ENCODE peak calls at places on chromosome 4, in five cellular contexts. One of them, this sample, is unnamed.
A peak's percentile ranks its signal among the peaks of the same experiment; 100 is the strongest.

GRCh38 chr4:42296196-42296595 is 101.1 kb upstream of the SHISA3 start:
- DNase-seq in mucosa of descending colon: no peak
- DNase-seq in BE2C: no peak
- DNase-seq in AG09319: no peak
- DNase-seq in epithelial cell of esophagus: no peak
- DNase-seq in this sample: no peak

GRCh38 chr4:145609494-145610427 is 9.4 kb upstream of the MMAA start:
- DNase-seq in BE2C: peak; percentile 58
- DNase-seq in epithelial cell of esophagus: peak; percentile 81
- DNase-seq in AG09319: peak; percentile 34
- DNase-seq in mucosa of descending colon: peak; percentile 89
- DNase-seq in this sample: peak; percentile 61

GRCh38 chr4:157043131-157043530 is 32.8 kb upstream of the GLRB start:
- DNase-seq in epithelial cell of esophagus: peak; percentile 41
- DNase-seq in mucosa of descending colon: no peak
- DNase-seq in AG09319: no peak
- DNase-seq in BE2C: no peak
- DNase-seq in this sample: peak; percentile 16

GRCh38 chr4:183349673-183350072 is 27.4 kb upstream of the CLDN24 start:
- DNase-seq in BE2C: no peak
- DNase-seq in mucosa of descending colon: no peak
- DNase-seq in AG09319: peak; percentile 81
- DNase-seq in epithelial cell of esophagus: peak; percentile 90
- DNase-seq in this sample: peak; percentile 94

GRCh38 chr4:165199286-165199685 is 8.1 kb upstream of the KLHL2 start:
- DNase-seq in AG09319: no peak
- DNase-seq in BE2C: no peak
- DNase-seq in mucosa of descending colon: no peak
- DNase-seq in epithelial cell of esophagus: peak; percentile 29
- DNase-seq in this sample: no peak

GRCh38 chr4:7398104-7398423 is 36.7 kb downstream of the PSAPL1 start:
- DNase-seq in mucosa of descending colon: peak; percentile 16
- DNase-seq in BE2C: peak; percentile 91
- DNase-seq in AG09319: no peak
- DNase-seq in epithelial cell of esophagus: peak; percentile 1
- DNase-seq in this sample: peak; percentile 44

GRCh38 chr4:67332627-67333026 is 212.7 kb downstream of the CENPC start:
- DNase-seq in mucosa of descending colon: no peak
- DNase-seq in epithelial cell of esophagus: peak; percentile 23
- DNase-seq in BE2C: peak; percentile 13
- DNase-seq in AG09319: no peak
- DNase-seq in this sample: no peak

GRCh38 chr4:106529348-106530033 is 160.9 kb upstream of the GIMD1 start:
- DNase-seq in epithelial cell of esophagus: peak; percentile 65
- DNase-seq in BE2C: no peak
- DNase-seq in mucosa of descending colon: no peak
- DNase-seq in AG09319: no peak
- DNase-seq in this sample: no peak

GRCh38 chr4:186074189-186074588 is 5.2 kb downstream of the TLR3 start:
- DNase-seq in epithelial cell of esophagus: no peak
- DNase-seq in BE2C: no peak
- DNase-seq in mucosa of descending colon: no peak
- DNase-seq in AG09319: no peak
- DNase-seq in this sample: no peak

GRCh38 chr4:152471251-152471792 is 64.6 kb downstream of the FBXW7 start:
- DNase-seq in mucosa of descending colon: no peak
- DNase-seq in epithelial cell of esophagus: no peak
- DNase-seq in AG09319: no peak
- DNase-seq in BE2C: no peak
- DNase-seq in this sample: no peak

GRCh38 chr4:187550256-187550950 is 445.2 kb upstream of the ZFP42 start:
- DNase-seq in AG09319: no peak
- DNase-seq in mucosa of descending colon: no peak
- DNase-seq in BE2C: no peak
- DNase-seq in epithelial cell of esophagus: peak; percentile 53
- DNase-seq in this sample: no peak

GRCh38 chr4:40912455-40913055 is 162.8 kb downstream of the NSUN7 start:
- DNase-seq in BE2C: no peak
- DNase-seq in epithelial cell of esophagus: peak; percentile 46
- DNase-seq in mucosa of descending colon: no peak
- DNase-seq in AG09319: no peak
- DNase-seq in this sample: no peak

GRCh38 chr4:174214102-174214878 is 69.2 kb downstream of the FBXO8 start:
- DNase-seq in epithelial cell of esophagus: peak; percentile 47
- DNase-seq in BE2C: no peak
- DNase-seq in AG09319: no peak
- DNase-seq in mucosa of descending colon: no peak
- DNase-seq in this sample: no peak

GRCh38 chr4:75051431-75051830 is 118.5 kb downstream of the PARM1 start:
- DNase-seq in epithelial cell of esophagus: no peak
- DNase-seq in AG09319: no peak
- DNase-seq in mucosa of descending colon: no peak
- DNase-seq in BE2C: no peak
- DNase-seq in this sample: no peak

GRCh38 chr4:155777971-155778710 is 19.3 kb downstream of the GUCY1B1 start:
- DNase-seq in mucosa of descending colon: no peak
- DNase-seq in AG09319: peak; percentile 15
- DNase-seq in BE2C: no peak
- DNase-seq in epithelial cell of esophagus: no peak
- DNase-seq in this sample: no peak

GRCh38 chr4:100428051-100428450 is 89.8 kb downstream of the EMCN start:
- DNase-seq in epithelial cell of esophagus: peak; percentile 96
- DNase-seq in BE2C: no peak
- DNase-seq in AG09319: no peak
- DNase-seq in mucosa of descending colon: no peak
- DNase-seq in this sample: peak; percentile 54

GRCh38 chr4:153731239-153731638 is 28.6 kb downstream of the RNF175 start:
- DNase-seq in epithelial cell of esophagus: peak; percentile 86
- DNase-seq in mucosa of descending colon: no peak
- DNase-seq in BE2C: peak; percentile 61
- DNase-seq in AG09319: peak; percentile 59
- DNase-seq in this sample: peak; percentile 99

GRCh38 chr4:103306870-103307345 is 108.8 kb upstream of the CENPE start:
- DNase-seq in epithelial cell of esophagus: peak; percentile 34
- DNase-seq in BE2C: peak; percentile 50
- DNase-seq in AG09319: no peak
- DNase-seq in mucosa of descending colon: peak; percentile 39
- DNase-seq in this sample: no peak

GRCh38 chr4:177057191-177057590 is 252.5 kb upstream of the NEIL3 start:
- DNase-seq in AG09319: no peak
- DNase-seq in epithelial cell of esophagus: no peak
- DNase-seq in mucosa of descending colon: no peak
- DNase-seq in BE2C: no peak
- DNase-seq in this sample: no peak

GRCh38 chr4:17325098-17325497 is 186.8 kb downstream of the QDPR start:
- DNase-seq in epithelial cell of esophagus: no peak
- DNase-seq in mucosa of descending colon: no peak
- DNase-seq in BE2C: no peak
- DNase-seq in AG09319: no peak
- DNase-seq in this sample: no peak

GRCh38 chr4:128854433-128854832 is 44.9 kb downstream of the JADE1 start:
- DNase-seq in AG09319: no peak
- DNase-seq in epithelial cell of esophagus: no peak
- DNase-seq in BE2C: no peak
- DNase-seq in mucosa of descending colon: no peak
- DNase-seq in this sample: no peak

GRCh38 chr4:46123872-46124755 is at the start of gene GABRG1:
- DNase-seq in BE2C: no peak
- DNase-seq in epithelial cell of esophagus: no peak
- DNase-seq in mucosa of descending colon: no peak
- DNase-seq in AG09319: no peak
- DNase-seq in this sample: no peak

GRCh38 chr4:109441858-109442480 is 8.4 kb downstream of the SEC24B start:
- DNase-seq in epithelial cell of esophagus: peak; percentile 46
- DNase-seq in mucosa of descending colon: no peak
- DNase-seq in BE2C: no peak
- DNase-seq in AG09319: no peak
- DNase-seq in this sample: no peak

GRCh38 chr4:140935259-140935658 is 179.1 kb upstream of the TBC1D9 start:
- DNase-seq in BE2C: peak; percentile 61
- DNase-seq in AG09319: no peak
- DNase-seq in mucosa of descending colon: peak; percentile 7
- DNase-seq in epithelial cell of esophagus: no peak
- DNase-seq in this sample: no peak

GRCh38 chr4:175871774-175872405 is 59.8 kb upstream of the GPM6A start:
- DNase-seq in BE2C: no peak
- DNase-seq in epithelial cell of esophagus: no peak
- DNase-seq in AG09319: no peak
- DNase-seq in mucosa of descending colon: no peak
- DNase-seq in this sample: no peak

GRCh38 chr4:145003675-145004074 is 94.3 kb downstream of the ANAPC10 start:
- DNase-seq in epithelial cell of esophagus: peak; percentile 60
- DNase-seq in mucosa of descending colon: no peak
- DNase-seq in AG09319: no peak
- DNase-seq in BE2C: no peak
- DNase-seq in this sample: no peak

GRCh38 chr4:86593726-86594558 is at the start of gene PTPN13:
- DNase-seq in epithelial cell of esophagus: peak; percentile 99
- DNase-seq in AG09319: peak; percentile 97
- DNase-seq in BE2C: peak; percentile 100
- DNase-seq in mucosa of descending colon: peak; percentile 91
- DNase-seq in this sample: peak; percentile 95

GRCh38 chr4:172978848-172979247 is 189.8 kb upstream of the GALNT7 start:
- DNase-seq in epithelial cell of esophagus: no peak
- DNase-seq in BE2C: no peak
- DNase-seq in mucosa of descending colon: no peak
- DNase-seq in AG09319: no peak
- DNase-seq in this sample: no peak

GRCh38 chr4:26985836-26986235 is 125.2 kb downstream of the STIM2 start:
- DNase-seq in AG09319: no peak
- DNase-seq in BE2C: no peak
- DNase-seq in epithelial cell of esophagus: no peak
- DNase-seq in mucosa of descending colon: no peak
- DNase-seq in this sample: no peak

GRCh38 chr4:55507612-55508011 is 39.1 kb downstream of the CLOCK start:
- DNase-seq in BE2C: no peak
- DNase-seq in mucosa of descending colon: no peak
- DNase-seq in epithelial cell of esophagus: no peak
- DNase-seq in AG09319: no peak
- DNase-seq in this sample: no peak

GRCh38 chr4:158374318-158374717 is 147.4 kb upstream of the RXFP1 start:
- DNase-seq in epithelial cell of esophagus: peak; percentile 87
- DNase-seq in mucosa of descending colon: no peak
- DNase-seq in AG09319: no peak
- DNase-seq in BE2C: no peak
- DNase-seq in this sample: no peak

GRCh38 chr4:186191266-186192067 is at the start of gene CYP4V2:
- DNase-seq in AG09319: peak; percentile 48
- DNase-seq in epithelial cell of esophagus: peak; percentile 76
- DNase-seq in BE2C: peak; percentile 63
- DNase-seq in mucosa of descending colon: peak; percentile 88
- DNase-seq in this sample: no peak

DNA sequence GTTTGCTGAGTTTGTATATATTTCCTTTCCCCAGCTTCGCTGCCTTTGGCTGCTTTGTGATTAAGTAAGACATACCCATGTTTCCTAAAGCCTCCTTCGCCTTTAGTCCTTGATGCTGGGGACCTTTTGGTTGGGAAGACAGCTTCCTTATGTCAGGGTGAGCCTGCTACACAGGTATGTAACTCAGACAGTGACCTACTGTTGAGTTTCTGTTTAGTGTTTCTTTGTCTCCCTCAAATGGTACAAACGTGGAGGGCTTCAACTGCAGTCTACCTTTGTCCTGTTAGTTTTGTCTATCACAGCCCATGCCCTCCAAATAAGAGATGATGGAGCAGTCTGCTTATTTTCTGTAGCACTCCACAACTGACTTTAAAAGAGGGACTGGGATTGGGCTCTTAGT is 59.5 kb downstream of the TET2 start:
- DNase-seq in epithelial cell of esophagus: no peak
- DNase-seq in mucosa of descending colon: no peak
- DNase-seq in BE2C: no peak
- DNase-seq in AG09319: no peak
- DNase-seq in this sample: no peak
- TF ChIP-seq CTCF in epithelial cell of esophagus: no peak
- TF ChIP-seq CTCF in mucosa of descending colon: no peak
- TF ChIP-seq CTCF in BE2C: no peak
- TF ChIP-seq CTCF in AG09319: no peak
- TF ChIP-seq CTCF in this sample: no peak

GRCh38 chr4:6071959-6072720 is 53.9 kb upstream of the C4orf50 start:
- DNase-seq in epithelial cell of esophagus: no peak
- DNase-seq in AG09319: no peak
- DNase-seq in mucosa of descending colon: no peak
- DNase-seq in BE2C: peak; percentile 39
- DNase-seq in this sample: no peak

GRCh38 chr4:6074723-6075122 is 56.5 kb upstream of the C4orf50 start:
- DNase-seq in BE2C: no peak
- DNase-seq in epithelial cell of esophagus: no peak
- DNase-seq in AG09319: no peak
- DNase-seq in mucosa of descending colon: no peak
- DNase-seq in this sample: no peak

GRCh38 chr4:6071191-6071958 is 53.1 kb upstream of the C4orf50 start:
- DNase-seq in mucosa of descending colon: no peak
- DNase-seq in AG09319: no peak
- DNase-seq in BE2C: no peak
- DNase-seq in epithelial cell of esophagus: no peak
- DNase-seq in this sample: no peak

GRCh38 chr4:6079965-6080364 is 61.7 kb upstream of the C4orf50 start:
- DNase-seq in mucosa of descending colon: no peak
- DNase-seq in BE2C: no peak
- DNase-seq in AG09319: no peak
- DNase-seq in epithelial cell of esophagus: no peak
- DNase-seq in this sample: no peak

GRCh38 chr4:6076391-6076790 is 58.2 kb upstream of the C4orf50 start:
- DNase-seq in AG09319: no peak
- DNase-seq in mucosa of descending colon: no peak
- DNase-seq in BE2C: no peak
- DNase-seq in epithelial cell of esophagus: no peak
- DNase-seq in this sample: no peak
- TF ChIP-seq CTCF in AG09319: no peak
- TF ChIP-seq CTCF in mucosa of descending colon: no peak
- TF ChIP-seq CTCF in BE2C: peak; percentile 58
- TF ChIP-seq CTCF in epithelial cell of esophagus: no peak
- TF ChIP-seq CTCF in this sample: peak; percentile 3

DNA sequence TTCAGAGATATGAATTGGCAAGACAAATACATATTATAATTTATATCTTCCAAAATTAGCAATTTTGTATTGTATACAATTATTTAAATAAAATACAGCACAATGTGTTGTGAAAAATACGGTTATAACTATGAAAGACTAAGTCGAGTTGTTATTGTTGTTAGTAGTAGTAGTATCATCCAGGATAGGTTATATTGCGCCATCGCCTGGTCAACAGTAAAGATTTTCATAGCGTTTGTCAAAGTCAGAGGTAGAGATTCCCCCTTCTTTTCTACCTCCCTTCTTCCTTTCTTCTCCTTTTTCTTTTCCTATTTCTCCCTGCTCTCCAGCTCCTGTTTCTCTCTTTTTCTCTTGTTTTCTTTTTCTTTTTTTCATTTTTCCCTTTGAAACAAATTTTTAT is 499.1 kb upstream of the EPHA5 start:
- DNase-seq in mucosa of descending colon: no peak
- DNase-seq in AG09319: no peak
- DNase-seq in BE2C: peak; percentile 46
- DNase-seq in epithelial cell of esophagus: peak; percentile 46
- DNase-seq in this sample: no peak
- TF ChIP-seq CTCF in mucosa of descending colon: no peak
- TF ChIP-seq CTCF in AG09319: no peak
- TF ChIP-seq CTCF in BE2C: peak; percentile 55
- TF ChIP-seq CTCF in epithelial cell of esophagus: peak; percentile 21
- TF ChIP-seq CTCF in this sample: no peak

GRCh38 chr4:159946983-159947645 is 844.2 kb downstream of the RAPGEF2 start:
- DNase-seq in epithelial cell of esophagus: peak; percentile 83
- DNase-seq in BE2C: no peak
- DNase-seq in AG09319: no peak
- DNase-seq in mucosa of descending colon: peak; percentile 11
- DNase-seq in this sample: peak; percentile 20
- TF ChIP-seq CTCF in epithelial cell of esophagus: peak; percentile 75
- TF ChIP-seq CTCF in BE2C: peak; percentile 80
- TF ChIP-seq CTCF in AG09319: peak; percentile 55
- TF ChIP-seq CTCF in mucosa of descending colon: peak; percentile 20
- TF ChIP-seq CTCF in this sample: peak; percentile 46

This sample was measured in HFF-Myc.